ENCODE peak calls at places on chromosomes 2 and 18, in four cellular contexts. V is hepatocyte; H is tibial nerve; E is CD4-positive, CD25-positive, alpha-beta regulatory T cell. K is an unnamed sample.
A peak's percentile ranks its signal among the peaks of the same experiment; 100 is the strongest.

GRCh38 chr2:149872638-149873037 is 285.1 kb upstream of the MMADHC start:
- DNase-seq in V (no peak), H (no peak), E (no peak), K (no peak)

GRCh38 chr18:25289040-25289631 is 62.8 kb downstream of the ZNF521 start:
- DNase-seq in V (peak; percentile 28), H (no peak), E (no peak), K (no peak)

GRCh38 chr2:241182531-241183133 is 5.8 kb upstream of the ANO7 start:
- DNase-seq in V (no peak), H (no peak), E (no peak), K (no peak)

GRCh38 chr2:85758361-85759256 is 4.8 kb downstream of the ATOH8 start:
- DNase-seq in V (no peak), H (no peak), E (no peak), K (no peak)

GRCh38 chr18:70368903-70369302 is 80.1 kb downstream of the SOCS6 start:
- DNase-seq in V (no peak), H (no peak), E (no peak), K (no peak)

GRCh38 chr2:71679481-71679880 is 226.1 kb downstream of the DYSF start:
- DNase-seq in V (no peak), H (no peak), E (no peak), K (no peak)

GRCh38 chr18:2970762-2971659 is 41.9 kb downstream of the LPIN2 start:
- DNase-seq in V (no peak), H (no peak), E (peak; percentile 58), K (peak; percentile 57)

GRCh38 chr2:66490588-66491001 is 55.7 kb downstream of the MEIS1 start:
- DNase-seq in V (no peak), H (no peak), E (no peak), K (no peak)

GRCh38 chr2:8494589-8494988 is 187.3 kb upstream of the ID2 start:
- DNase-seq in V (no peak), H (no peak), E (no peak), K (no peak)

GRCh38 chr2:150681120-150681796 is 193.8 kb upstream of the RND3 start:
- DNase-seq in V (peak; percentile 56), H (no peak), E (no peak), K (no peak)

GRCh38 chr2:230441188-230441897 is 25.3 kb downstream of the SP100 start:
- DNase-seq in V (no peak), H (no peak), E (peak; percentile 80), K (peak; percentile 75)

GRCh38 chr18:76977681-76978234 is 154.8 kb downstream of the MBP start:
- DNase-seq in V (no peak), H (no peak), E (no peak), K (no peak)

GRCh38 chr2:166627893-166628292 is 133.8 kb upstream of the SCN7A start:
- DNase-seq in V (no peak), H (no peak), E (no peak), K (no peak)

GRCh38 chr2:10269291-10269690 is 33.4 kb upstream of the HPCAL1 start:
- DNase-seq in V (no peak), H (no peak), E (no peak), K (no peak)

GRCh38 chr2:42796427-42797248 is 4.3 kb upstream of the HAAO start:
- DNase-seq in V (no peak), H (no peak), E (no peak), K (no peak)

GRCh38 chr2:88735133-88735532 is 43.7 kb downstream of the RPIA start:
- DNase-seq in V (no peak), H (no peak), E (no peak), K (no peak)

GRCh38 chr18:28284132-28284531 is 107.2 kb upstream of the CDH2 start:
- DNase-seq in V (peak; percentile 7), H (no peak), E (no peak), K (no peak)

GRCh38 chr2:239929504-239929903 is 95.6 kb downstream of the NDUFA10 start:
- DNase-seq in V (no peak), H (no peak), E (no peak), K (no peak)

GRCh38 chr2:166410828-166411472 is 35.2 kb upstream of the SCN9A start:
- DNase-seq in V (no peak), H (no peak), E (no peak), K (no peak)

GRCh38 chr2:64762301-64762997 is 108.7 kb upstream of the SERTAD2 start:
- DNase-seq in V (no peak), H (no peak), E (no peak), K (no peak)

GRCh38 chr2:79910643-79911042 is 393.9 kb downstream of the LRRTM1 start:
- DNase-seq in V (no peak), H (no peak), E (no peak), K (no peak)

GRCh38 chr2:227853204-227853629 is 18.2 kb upstream of the DAW1 start:
- DNase-seq in V (peak; percentile 33), H (no peak), E (no peak), K (no peak)

GRCh38 chr18:9417081-9417841 is 58.1 kb upstream of the RALBP1 start:
- DNase-seq in V (peak; percentile 21), H (no peak), E (no peak), K (no peak)

GRCh38 chr18:48580066-48580465 is 41.2 kb downstream of the CTIF start:
- DNase-seq in V (no peak), H (no peak), E (no peak), K (no peak)
- H3K4me3 ChIP-seq in V (no peak overlapping the region), H (no peak overlapping the region), E (no peak overlapping the region), K (no peak overlapping the region)

GRCh38 chr18:489244-490023 is 11.1 kb downstream of the COLEC12 start:
- DNase-seq in V (no peak), H (no peak), E (no peak), K (no peak)
- H3K4me1 ChIP-seq in V (peaks cover 11% of the 10 kb centered on the region), H (no peaks in the 10 kb centered on the region), E (no peaks in the 10 kb centered on the region), K (no peaks in the 10 kb centered on the region)

GRCh38 chr18:22558945-22559385 is 141.2 kb upstream of the CTAGE1 start:
- DNase-seq in V (peak; percentile 89), H (no peak), E (no peak), K (no peak)
- H3K4me3 ChIP-seq in V (peak overlapping the region; percentile 48), H (peak overlapping the region; percentile 62), E (no peak overlapping the region), K (no peak overlapping the region)

DNA sequence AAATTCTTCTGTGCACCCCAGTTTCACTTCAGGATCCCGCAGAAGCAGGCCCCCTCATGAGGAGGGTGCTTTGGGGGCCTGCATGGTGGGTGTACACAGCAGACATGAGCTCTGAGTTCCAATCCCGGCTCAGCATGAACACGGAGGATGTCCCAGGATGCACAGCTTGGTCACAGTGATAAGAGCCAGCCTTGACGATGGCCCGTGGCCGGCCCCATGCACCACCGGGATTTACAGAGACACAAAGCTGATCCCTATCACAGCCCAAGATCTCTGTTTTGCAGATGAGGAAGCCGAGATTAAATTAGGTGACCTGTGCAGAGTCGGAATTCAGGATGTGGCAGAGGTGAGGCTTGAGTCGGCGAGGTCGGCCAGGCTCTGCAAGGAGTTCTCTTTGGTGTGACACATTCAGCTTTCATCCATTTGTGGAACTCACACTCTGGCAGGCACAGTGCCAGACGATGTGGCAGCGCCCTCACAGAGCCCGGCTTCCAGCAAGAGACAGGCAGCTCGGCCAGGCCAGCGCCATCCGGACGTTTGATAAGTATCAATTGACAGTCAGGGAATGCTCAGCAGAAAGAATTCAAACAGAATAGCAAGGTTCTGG is 456.3 kb upstream of the MYT1L start:
- DNase-seq in V (no peak), H (no peak), E (no peak), K (no peak)
- H3K4me1 ChIP-seq in V (no peaks in the 10 kb centered on the region), H (no peaks in the 10 kb centered on the region), E (no peaks in the 10 kb centered on the region), K (no peaks in the 10 kb centered on the region)

DNA sequence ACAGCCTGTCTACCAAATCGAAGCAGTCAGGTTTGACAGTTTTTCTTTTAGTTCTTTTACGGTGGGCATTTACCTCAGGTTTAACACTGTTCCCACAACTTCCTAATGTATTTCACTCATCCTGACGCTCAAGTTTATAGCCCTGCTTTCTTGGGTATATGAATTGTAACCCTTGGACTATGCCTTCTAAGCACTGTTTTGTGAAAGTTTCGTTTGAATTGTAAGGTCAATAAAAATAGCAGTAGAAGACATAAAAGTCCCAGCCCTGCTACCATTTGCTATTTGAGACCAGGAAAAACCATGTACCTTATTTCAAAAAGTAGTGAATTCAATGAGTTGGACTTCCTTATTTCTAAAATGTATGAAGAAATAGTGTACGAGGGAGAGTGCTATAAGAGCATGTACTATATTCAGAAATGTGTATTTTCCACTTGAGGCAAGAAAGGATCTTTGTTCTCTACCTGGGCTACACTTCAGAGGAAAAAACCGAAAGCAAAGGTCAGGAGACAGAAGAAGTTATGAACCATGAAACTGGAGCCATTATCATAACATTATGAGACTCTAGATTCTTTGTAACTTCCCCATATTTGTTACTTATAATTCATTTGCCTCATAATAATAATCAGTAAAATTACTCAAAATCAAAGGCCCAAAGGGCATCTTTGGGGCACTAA is 1.9 kb upstream of the ZC3H15 start:
- DNase-seq in V (peak; percentile 18), H (no peak), E (peak; percentile 9), K (no peak)
- H3K4me3 ChIP-seq in V (peak overlapping the region; percentile 58), H (no peak overlapping the region), E (no peak overlapping the region), K (no peak overlapping the region)

DNA sequence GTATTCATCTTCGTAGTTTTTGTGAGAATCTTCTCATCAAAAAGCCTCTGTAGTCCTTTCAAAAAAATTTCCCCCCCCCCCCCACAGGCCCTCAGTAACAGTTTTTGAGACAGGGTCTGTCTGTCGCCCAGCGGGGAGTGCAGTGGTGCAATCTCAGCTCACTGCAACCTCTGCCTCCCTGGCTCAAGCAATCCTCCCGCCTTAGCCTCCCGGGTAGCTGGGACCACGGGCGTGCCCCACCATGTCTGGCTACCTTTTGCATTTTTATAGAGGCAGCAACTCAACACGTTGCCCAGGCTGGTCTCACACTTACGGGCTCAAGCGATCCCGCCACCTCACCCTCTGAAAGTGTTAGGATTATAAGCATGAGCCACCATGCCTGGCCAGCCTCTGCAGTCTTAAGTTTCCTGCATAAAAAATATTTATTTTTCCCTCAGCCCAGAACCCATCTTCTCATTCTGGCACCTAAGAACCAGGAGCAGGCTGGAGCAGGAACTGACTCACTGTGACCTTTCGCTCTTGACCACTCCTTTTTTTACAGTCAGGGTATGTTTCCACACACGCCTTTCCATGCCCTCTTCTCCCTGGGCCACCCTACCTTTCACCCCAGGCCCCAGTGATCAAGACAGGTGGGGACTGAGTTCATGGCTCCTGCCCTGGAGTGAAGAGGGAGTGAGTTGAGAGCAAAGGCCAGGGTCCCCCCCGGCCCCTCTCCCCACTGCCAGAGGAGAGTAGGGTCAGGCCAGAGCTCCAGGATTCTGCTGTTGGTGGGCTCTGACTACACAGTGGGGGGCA is 32.5 kb upstream of the NT5DC4 start:
- DNase-seq in V (no peak), H (no peak), E (no peak), K (no peak)
- H3K4me1 ChIP-seq in V (peaks cover 7% of the 10 kb centered on the region), H (no peaks in the 10 kb centered on the region), E (peaks cover 27% of the 10 kb centered on the region), K (peaks cover 26% of the 10 kb centered on the region)

DNA sequence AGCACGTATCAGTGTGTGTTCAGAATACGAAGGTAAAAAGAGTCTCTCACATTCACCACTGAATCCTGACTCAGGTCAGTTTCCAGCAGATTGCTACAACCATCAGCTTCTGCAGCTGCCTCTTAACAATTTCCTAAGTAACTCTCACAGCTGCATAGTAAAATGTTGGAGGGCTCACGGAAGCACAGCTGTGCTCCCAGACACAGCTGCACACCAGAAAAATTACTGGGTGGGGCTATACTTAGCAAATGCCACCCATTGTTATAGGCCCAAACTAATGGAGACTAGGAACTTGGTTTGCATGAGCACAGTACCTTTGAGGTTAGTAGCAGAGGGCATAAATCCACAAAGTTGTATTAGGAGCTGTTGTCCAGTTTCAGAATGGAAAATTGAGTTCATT is 153.9 kb upstream of the ERBB4 start:
- DNase-seq in V (no peak), H (no peak), E (no peak), K (no peak)
- H3K4me3 ChIP-seq in V (no peak overlapping the region), H (no peak overlapping the region), E (no peak overlapping the region), K (no peak overlapping the region)

K was measured in CD8-positive, alpha-beta memory T cell.